ENCODE peak calls at places on chromosomes 12 and 14, in nine cellular contexts. O is psoas muscle; X is CD8-positive, alpha-beta T cell; L is esophagus squamous epithelium; C is heart right ventricle; F is pancreas; W is left ventricle myocardium inferior; E is neural progenitor cell; A is right atrium auricular region. P is an unnamed sample.
A peak's percentile ranks its signal among the peaks of the same experiment; 100 is the strongest.

GRCh38 chr12:114916531-114916930 is 232.6 kb upstream of the TBX3 start:
- DNase-seq in W (no peak), O (no peak), L (no peak), E (no peak), A (no peak), C (no peak), X (no peak), F (no peak), P (no peak)

GRCh38 chr12:79455314-79455713 is 235.4 kb downstream of the PAWR start:
- DNase-seq in L (no peak), X (no peak), E (no peak), C (no peak), W (no peak), A (no peak), F (no peak), O (no peak), P (no peak)

GRCh38 chr14:104383931-104384775 is 195.4 kb upstream of the C14orf180 start:
- DNase-seq in A (no peak), W (peak; percentile 15), C (no peak), E (peak; percentile 56), O (no peak), F (peak; percentile 48), L (no peak), X (no peak), P (no peak)

GRCh38 chr12:16857456-16857923 is 251.5 kb upstream of the LMO3 start:
- DNase-seq in L (no peak), O (no peak), W (no peak), X (no peak), E (no peak), A (no peak), F (no peak), C (no peak), P (no peak)

GRCh38 chr14:34749408-34749807 is 35.0 kb upstream of the CFL2 start:
- DNase-seq in F (no peak), X (no peak), C (no peak), A (no peak), O (no peak), L (no peak), W (no peak), E (no peak), P (no peak)

GRCh38 chr14:50113381-50113811 is 3.0 kb downstream of the VCPKMT start:
- DNase-seq in W (no peak), X (no peak), O (no peak), C (no peak), A (no peak), E (no peak), L (no peak), F (no peak), P (no peak)

GRCh38 chr12:75471928-75472865 is 8.4 kb upstream of the GLIPR1 start:
- DNase-seq in F (no peak), O (no peak), A (no peak), C (no peak), E (no peak), X (no peak), W (no peak), L (no peak), P (no peak)

GRCh38 chr12:11814362-11814761 is 164.9 kb downstream of the ETV6 start:
- DNase-seq in W (no peak), L (no peak), F (no peak), C (no peak), A (no peak), O (no peak), X (no peak), E (no peak), P (no peak)

GRCh38 chr12:2582631-2583616 is 211.8 kb upstream of the FKBP4 start:
- DNase-seq in L (no peak), W (peak; percentile 75), E (peak; percentile 83), F (no peak), O (peak; percentile 74), X (peak; percentile 21), C (peak; percentile 58), A (no peak), P (peak; percentile 70)

GRCh38 chr12:51083140-51083833 is at the start of gene CSRNP2:
- DNase-seq in E (peak; percentile 99), A (peak; percentile 97), X (peak; percentile 94), O (peak; percentile 97), L (peak; percentile 91), C (peak; percentile 96), W (peak; percentile 98), F (peak; percentile 99), P (peak; percentile 98)
- TF ChIP-seq CTCF in E (peak; percentile 33), A (no peak), X (no peak), O (peak; percentile 24), L (peak; percentile 33), C (no peak), W (no peak), F (no peak), P (peak; percentile 40)

DNA sequence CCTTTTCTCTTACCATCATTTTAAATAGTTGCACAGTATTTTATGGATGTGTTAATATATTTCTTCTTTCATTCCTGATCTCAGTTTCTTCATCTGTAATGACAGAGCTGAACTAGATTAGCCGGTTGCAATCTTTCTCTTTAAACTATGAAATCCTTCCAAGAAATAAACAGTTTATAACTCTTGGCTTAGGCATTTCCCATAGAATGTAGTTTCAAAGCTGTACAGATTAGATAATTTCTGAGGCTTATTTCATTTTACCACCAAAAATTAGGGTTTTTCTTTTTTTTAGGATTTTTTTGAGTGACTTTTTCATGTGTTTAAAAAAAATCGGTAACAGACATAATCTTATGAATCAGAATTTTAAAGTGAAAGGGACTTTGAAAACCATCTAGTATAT is 144.0 kb downstream of the RAD51B start:
- DNase-seq in W (no peak), C (no peak), A (no peak), O (no peak), L (no peak), X (no peak), F (no peak), E (no peak), P (no peak)
- H3K27ac ChIP-seq in W (peak overlapping the region; percentile 12), C (no peak overlapping the region), A (peak overlapping the region; percentile 39), O (no peak overlapping the region), L (peak overlapping the region; percentile 87), X (no peak overlapping the region), F (no peak overlapping the region), E (no peak overlapping the region), P (no peak overlapping the region)

GRCh38 chr12:57171668-57172067 is 24.2 kb upstream of the LRP1-AS start:
- DNase-seq in E (no peak), X (no peak), L (no peak), A (no peak), W (no peak), C (no peak), F (no peak), O (no peak), P (no peak)
- TF ChIP-seq CTCF in E (no peak), X (no peak), L (no peak), A (no peak), W (no peak), C (no peak), F (no peak), O (no peak), P (no peak)

DNA sequence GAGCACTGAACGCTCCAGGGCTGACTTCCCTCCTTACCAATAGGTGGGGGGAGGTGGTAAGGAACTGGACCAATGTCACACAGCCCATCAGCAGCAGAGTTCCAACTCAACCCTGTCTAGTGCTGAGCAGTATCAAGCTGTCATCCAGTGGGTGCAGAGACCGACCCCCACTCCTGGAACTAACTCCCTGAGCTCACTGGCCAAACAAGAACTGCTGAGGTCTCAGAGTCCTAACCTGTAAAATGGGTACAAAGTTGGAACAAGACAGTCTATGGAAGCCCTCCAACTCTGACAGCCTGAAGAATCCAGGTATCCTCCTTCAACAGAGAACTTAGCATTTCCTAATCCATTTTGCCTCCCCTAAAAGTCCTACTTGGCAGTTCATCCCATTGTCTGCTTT is 91.1 kb upstream of the CLMN start:
- DNase-seq in W (no peak), C (no peak), F (no peak), X (no peak), E (no peak), L (no peak), A (no peak), O (no peak), P (no peak)
- H3K27ac ChIP-seq in W (peak overlapping the region; percentile 83), C (peak overlapping the region; percentile 63), F (no peak overlapping the region), X (no peak overlapping the region), E (no peak overlapping the region), L (no peak overlapping the region), A (peak overlapping the region; percentile 56), O (no peak overlapping the region), P (peak overlapping the region; percentile 86)

GRCh38 chr14:58107041-58107440 is 45.0 kb downstream of the ARMH4 start:
- DNase-seq in F (no peak), C (no peak), X (no peak), E (no peak), W (no peak), A (no peak), L (no peak), O (no peak), P (no peak)

GRCh38 chr14:58106446-58106845 is 45.6 kb downstream of the ARMH4 start:
- DNase-seq in E (no peak), W (no peak), A (no peak), C (no peak), F (no peak), X (no peak), O (no peak), L (no peak), P (no peak)

GRCh38 chr14:58108717-58109116 is 43.3 kb downstream of the ARMH4 start:
- DNase-seq in O (no peak), X (no peak), W (no peak), A (no peak), F (no peak), L (no peak), E (no peak), C (no peak), P (no peak)

GRCh38 chr14:58109761-58110160 is 42.3 kb downstream of the ARMH4 start:
- DNase-seq in E (no peak), O (no peak), F (no peak), C (no peak), A (no peak), L (no peak), X (no peak), W (no peak), P (no peak)

DNA sequence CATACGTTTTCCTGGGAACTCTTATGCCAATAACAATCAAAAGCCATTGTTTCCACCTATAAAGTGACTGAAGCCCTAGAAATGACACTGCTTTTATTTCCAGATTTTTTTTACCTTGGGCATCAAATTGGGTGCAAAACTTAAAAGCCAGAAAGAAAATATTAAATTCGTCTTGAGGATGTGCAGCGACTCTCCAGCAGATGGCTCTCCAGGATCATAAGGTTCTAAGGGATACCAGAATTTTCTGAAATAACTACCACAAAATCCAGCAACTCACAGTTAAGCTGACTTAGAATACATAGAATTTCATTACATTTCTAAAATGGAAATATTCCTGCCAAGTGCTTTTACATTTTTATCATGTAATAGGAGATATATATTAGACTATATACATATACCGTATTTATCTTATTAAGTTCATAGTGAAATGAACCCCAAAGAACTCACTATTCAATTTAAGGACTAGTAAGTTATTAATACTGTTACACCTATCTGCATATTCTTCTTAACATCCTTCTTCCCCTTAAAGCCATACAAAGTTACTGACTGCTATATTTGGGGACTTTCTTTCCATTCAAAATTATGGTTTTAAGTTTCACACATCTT is 44.0 kb downstream of the ARMH4 start:
- DNase-seq in L (no peak), X (peak; percentile 27), F (no peak), A (no peak), E (peak; percentile 64), W (no peak), C (peak; percentile 40), O (no peak), P (no peak)
- TF ChIP-seq CTCF in L (peak; percentile 46), X (peak; percentile 77), F (peak; percentile 8), A (peak; percentile 75), E (peak; percentile 80), W (peak; percentile 90), C (peak; percentile 83), O (peak; percentile 80), P (peak; percentile 81)

GRCh38 chr12:53505555-53506449 is 1.5 kb downstream of the NPFF start:
- DNase-seq in W (no peak), A (no peak), C (no peak), L (no peak), E (no peak), O (no peak), X (no peak), F (no peak), P (no peak)
- H3K27ac ChIP-seq in W (peak overlapping the region; percentile 8), A (no peak overlapping the region), C (no peak overlapping the region), L (peak overlapping the region; percentile 27), E (no peak overlapping the region), O (peak overlapping the region; percentile 66), X (no peak overlapping the region), F (no peak overlapping the region), P (no peak overlapping the region)